ENCODE peak calls at places on chromosomes 12 and 14, in seven cellular contexts. R, M, H, O, B, W and U are unnamed samples.
A peak's percentile ranks its signal among the peaks of the same experiment; 100 is the strongest.

GRCh38 chr12:30391766-30392366 is 303.8 kb downstream of the IPO8 start:
- DNase-seq in R (no peak), M (no peak), H (no peak), O (no peak), B (no peak), W (no peak), U (no peak)

GRCh38 chr14:76829016-76829365 is 2.8 kb downstream of the LRRC74A start:
- DNase-seq in R (peak; percentile 33), M (peak; percentile 32), H (no peak), O (no peak), B (no peak), W (peak; percentile 2), U (no peak)

GRCh38 chr12:104384141-104384880 is 72.4 kb upstream of the CHST11 start:
- DNase-seq in R (no peak), M (no peak), H (no peak), O (no peak), B (no peak), W (no peak), U (no peak)

GRCh38 chr12:96861656-96862055 is 45.4 kb upstream of the NEDD1 start:
- DNase-seq in R (no peak), M (no peak), H (no peak), O (no peak), B (no peak), W (no peak), U (no peak)

GRCh38 chr12:117538926-117539325 is 177.5 kb upstream of the NOS1 start:
- DNase-seq in R (no peak), M (no peak), H (no peak), O (no peak), B (no peak), W (no peak), U (no peak)

GRCh38 chr14:68718033-68718725 is 74.7 kb downstream of the ZFP36L1 start:
- DNase-seq in R (no peak), M (no peak), H (no peak), O (no peak), B (no peak), W (no peak), U (no peak)

GRCh38 chr12:20602671-20603402 is 92.3 kb upstream of the SLCO1C1 start:
- DNase-seq in R (peak; percentile 77), M (no peak), H (peak; percentile 88), O (no peak), B (no peak), W (no peak), U (no peak)

GRCh38 chr14:50813544-50813863 is 17.5 kb downstream of the NIN start:
- DNase-seq in R (no peak), M (no peak), H (no peak), O (no peak), B (no peak), W (no peak), U (no peak)

GRCh38 chr12:126051611-126052107 is 986.4 kb downstream of the AACS start:
- DNase-seq in R (no peak), M (no peak), H (no peak), O (no peak), B (no peak), W (peak; percentile 90), U (no peak)

GRCh38 chr14:52906141-52906601 is 44.7 kb downstream of the FERMT2 start:
- DNase-seq in R (peak; percentile 75), M (no peak), H (peak; percentile 93), O (no peak), B (no peak), W (peak; percentile 84), U (no peak)

GRCh38 chr12:75479963-75480461 is 543 bp upstream of the GLIPR1 start:
- DNase-seq in R (peak; percentile 57), M (no peak), H (peak; percentile 81), O (no peak), B (no peak), W (no peak), U (no peak)

GRCh38 chr12:108333898-108334699 is 5.0 kb downstream of the CMKLR1 start:
- DNase-seq in R (peak; percentile 67), M (peak; percentile 48), H (peak; percentile 15), O (no peak), B (no peak), W (peak; percentile 46), U (no peak)

GRCh38 chr12:6840428-6841138 is at the start of gene GNB3:
- DNase-seq in R (no peak), M (no peak), H (no peak), O (peak; percentile 40), B (no peak), W (peak; percentile 26), U (no peak)

GRCh38 chr12:50282581-50283229 is 615 bp downstream of the LIMA1 start:
- DNase-seq in R (peak; percentile 61), M (no peak), H (peak; percentile 77), O (no peak), B (no peak), W (peak; percentile 41), U (no peak)

GRCh38 chr12:50283924-50284236 is 560 bp upstream of the LIMA1 start:
- DNase-seq in R (no peak), M (no peak), H (no peak), O (no peak), B (no peak), W (no peak), U (no peak)

GRCh38 chr12:50285253-50285652 is 1.9 kb upstream of the LIMA1 start:
- DNase-seq in R (no peak), M (no peak), H (no peak), O (no peak), B (no peak), W (no peak), U (no peak)

GRCh38 chr12:50287271-50287670 is 4.0 kb upstream of the LIMA1 start:
- DNase-seq in R (no peak), M (no peak), H (no peak), O (no peak), B (no peak), W (no peak), U (no peak)

DNA sequence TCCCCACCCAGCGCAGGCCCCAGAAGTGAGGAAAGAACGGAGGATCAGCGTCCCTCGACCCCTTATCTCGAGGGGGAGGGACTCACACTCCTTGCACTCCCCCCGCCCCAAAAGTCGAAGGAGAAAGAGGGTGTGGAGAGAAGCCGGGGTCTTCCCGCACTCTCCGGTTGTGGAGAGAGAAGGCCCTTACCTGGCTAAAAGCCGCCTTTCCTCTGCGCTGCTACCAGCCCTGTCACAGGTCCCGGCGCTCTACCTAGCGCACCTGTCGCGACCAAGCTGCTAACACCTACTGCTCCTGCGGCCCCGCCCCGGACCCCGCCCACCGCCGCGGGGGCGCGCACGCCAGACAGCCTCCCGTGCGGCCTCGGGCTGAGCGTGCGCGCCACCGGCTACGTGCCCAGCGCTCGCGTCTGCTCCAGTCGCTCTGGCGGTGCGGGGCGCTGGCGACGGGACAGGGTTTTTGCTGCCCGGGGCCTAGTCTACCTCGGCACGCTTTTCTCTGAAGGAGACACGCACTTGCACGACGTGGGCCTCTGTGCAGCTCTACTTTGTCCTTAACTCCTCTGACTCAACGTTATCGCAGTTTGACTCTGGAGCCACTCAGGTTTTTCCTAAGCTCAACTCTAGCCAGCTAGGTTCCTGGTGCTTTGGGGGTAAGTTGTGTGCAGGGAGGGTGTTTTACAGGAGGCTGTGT is at the start of gene LIMA1:
- DNase-seq in R (peak; percentile 84), M (peak; percentile 83), H (peak; percentile 75), O (peak; percentile 97), B (peak; percentile 91), W (peak; percentile 84), U (peak; percentile 73)
- TF ChIP-seq CTCF in R (no peak), M (no peak), H (no peak), O (no peak), B (no peak), W (peak; percentile 41), U (no peak)

GRCh38 chr12:48956279-48957140 is 777 bp downstream of the ARF3 start:
- DNase-seq in R (peak; percentile 96), M (peak; percentile 84), H (peak; percentile 97), O (peak; percentile 83), B (no peak), W (peak; percentile 98), U (peak; percentile 70)
- TF ChIP-seq CTCF in R (no peak), M (no peak), H (no peak), O (no peak), B (no peak), W (no peak), U (peak; percentile 41)

DNA sequence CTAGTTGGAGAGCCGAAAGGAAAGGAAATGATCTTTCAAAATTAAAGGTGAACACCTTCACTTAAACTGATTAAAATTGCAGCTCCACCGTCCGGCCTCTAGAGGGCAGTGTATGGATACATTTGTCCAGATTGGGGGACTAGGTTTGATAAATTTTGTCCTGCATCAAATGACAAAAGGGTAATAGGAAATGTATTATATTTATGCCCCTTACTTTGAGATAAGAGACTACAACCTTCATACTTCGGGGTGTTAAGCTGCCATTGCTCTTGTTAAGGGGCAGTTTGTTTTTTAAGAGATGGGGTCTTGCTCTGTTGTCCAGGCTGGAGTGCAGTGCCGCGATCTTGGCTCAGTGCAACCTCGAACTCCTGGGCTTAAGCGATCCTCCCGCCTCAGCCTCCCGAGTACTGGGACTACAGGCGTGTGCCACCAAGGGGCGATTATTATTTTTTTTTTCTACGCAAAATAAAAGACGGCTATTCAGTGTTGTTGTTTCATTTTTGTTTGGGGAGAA is 818 bp upstream of the SUOX start:
- DNase-seq in R (peak; percentile 72), M (peak; percentile 70), H (peak; percentile 62), O (peak; percentile 51), B (peak; percentile 69), W (peak; percentile 74), U (peak; percentile 66)
- TF ChIP-seq CTCF in R (peak; percentile 88), M (peak; percentile 77), H (peak; percentile 91), O (peak; percentile 61), B (peak; percentile 84), W (peak; percentile 84), U (peak; percentile 94)

GRCh38 chr12:107057071-107057834 is 36.1 kb downstream of the CRY1 start:
- DNase-seq in R (peak; percentile 80), M (no peak), H (peak; percentile 33), O (no peak), B (no peak), W (peak; percentile 20), U (no peak)
- TF ChIP-seq CTCF in R (no peak), M (no peak), H (no peak), O (no peak), B (no peak), W (no peak), U (no peak)